ENCODE peak calls at places on chromosomes 7 and 10, in four cellular contexts. W, Z, L and X are unnamed samples.

GRCh38 chr7:27601217-27601616 is 61.5 kb downstream of the HIBADH start:
- DNase-seq in W (no peak), Z (no peak), L (no peak), X (no peak)

GRCh38 chr7:139153832-139154231 is 44.3 kb upstream of the ZC3HAV1 start:
- DNase-seq in W (no peak), Z (peak; percentile 88), L (no peak), X (no peak)

GRCh38 chr7:39184387-39184786 is 206.7 kb downstream of the POU6F2 start:
- DNase-seq in W (no peak), Z (no peak), L (peak; percentile 52), X (no peak)

GRCh38 chr7:110569486-110569885 is 521.4 kb upstream of the LRRN3 start:
- DNase-seq in W (no peak), Z (no peak), L (no peak), X (no peak)

GRCh38 chr7:88881136-88881535 is 85.6 kb upstream of the TEX47 start:
- DNase-seq in W (no peak), Z (no peak), L (no peak), X (no peak)

GRCh38 chr10:103720964-103721335 is 134.4 kb downstream of the SH3PXD2A start:
- DNase-seq in W (no peak), Z (no peak), L (no peak), X (no peak)

GRCh38 chr10:92291921-92292860 is 1.2 kb downstream of the MARCHF5 start:
- DNase-seq in W (peak; percentile 39), Z (peak; percentile 73), L (peak; percentile 48), X (peak; percentile 10)

GRCh38 chr7:122528879-122529481 is 169.9 kb downstream of the RNF133 start:
- DNase-seq in W (no peak), Z (peak; percentile 76), L (no peak), X (no peak)

GRCh38 chr7:88344271-88344670 is 37.6 kb upstream of the STEAP4 start:
- DNase-seq in W (no peak), Z (no peak), L (no peak), X (no peak)

GRCh38 chr10:96334888-96335526 is 23.8 kb downstream of the OPALIN start:
- DNase-seq in W (peak; percentile 60), Z (peak; percentile 56), L (peak; percentile 24), X (no peak)

GRCh38 chr7:12322287-12322902 is 81.3 kb downstream of the VWDE start:
- DNase-seq in W (no peak), Z (peak; percentile 65), L (no peak), X (no peak)

GRCh38 chr7:57385668-57386067 is 64.3 kb upstream of the ZNF716 start:
- DNase-seq in W (no peak), Z (no peak), L (no peak), X (no peak)

GRCh38 chr7:155466142-155466813 is 8.3 kb downstream of the EN2 start:
- DNase-seq in W (no peak), Z (no peak), L (no peak), X (no peak)

GRCh38 chr7:30687604-30688003 is 5.3 kb upstream of the CRHR2 start:
- DNase-seq in W (no peak), Z (no peak), L (no peak), X (no peak)

GRCh38 chr10:34094146-34094696 is 720.9 kb downstream of the PARD3 start:
- DNase-seq in W (no peak), Z (no peak), L (no peak), X (no peak)

GRCh38 chr7:75892634-75893272 is 13.9 kb downstream of the RHBDD2 start:
- DNase-seq in W (peak; percentile 41), Z (peak; percentile 69), L (no peak), X (no peak)

GRCh38 chr7:91240546-91240945 is 23.7 kb upstream of the FZD1 start:
- DNase-seq in W (no peak), Z (peak; percentile 84), L (no peak), X (no peak)
- H3K4me3 ChIP-seq in W (no peak overlapping the region), Z (no peak overlapping the region), L (no peak overlapping the region), X (no peak overlapping the region)

DNA sequence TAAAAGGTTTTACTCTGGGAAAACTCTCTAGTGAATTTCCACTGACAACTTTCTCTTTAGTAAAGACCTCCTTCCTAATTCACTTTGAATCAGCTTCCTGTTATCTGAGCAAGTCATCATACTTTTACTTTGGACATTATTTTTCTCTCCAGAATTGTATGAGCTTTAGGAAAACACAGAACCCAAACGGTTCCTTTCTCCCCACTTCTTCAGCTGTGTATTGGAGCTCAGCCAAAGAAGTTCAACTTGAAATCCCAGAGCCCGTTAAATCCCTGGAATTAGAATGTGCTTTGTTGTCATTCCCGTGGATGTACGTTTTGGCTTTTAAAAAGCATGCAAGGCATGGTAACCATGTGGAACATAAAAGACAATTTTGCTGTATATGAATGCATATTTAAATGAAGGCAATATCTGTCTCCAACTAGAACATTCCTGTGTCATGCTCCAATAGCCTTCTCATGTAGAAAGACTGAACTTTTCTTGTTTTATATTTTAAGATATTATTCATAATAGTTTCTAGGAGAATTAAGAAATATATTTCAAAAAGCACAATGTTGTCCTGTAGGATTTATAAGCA is 46.5 kb downstream of the AGMO start:
- DNase-seq in W (no peak), Z (peak; percentile 32), L (no peak), X (no peak)
- H3K4me3 ChIP-seq in W (no peak overlapping the region), Z (no peak overlapping the region), L (no peak overlapping the region), X (no peak overlapping the region)

DNA sequence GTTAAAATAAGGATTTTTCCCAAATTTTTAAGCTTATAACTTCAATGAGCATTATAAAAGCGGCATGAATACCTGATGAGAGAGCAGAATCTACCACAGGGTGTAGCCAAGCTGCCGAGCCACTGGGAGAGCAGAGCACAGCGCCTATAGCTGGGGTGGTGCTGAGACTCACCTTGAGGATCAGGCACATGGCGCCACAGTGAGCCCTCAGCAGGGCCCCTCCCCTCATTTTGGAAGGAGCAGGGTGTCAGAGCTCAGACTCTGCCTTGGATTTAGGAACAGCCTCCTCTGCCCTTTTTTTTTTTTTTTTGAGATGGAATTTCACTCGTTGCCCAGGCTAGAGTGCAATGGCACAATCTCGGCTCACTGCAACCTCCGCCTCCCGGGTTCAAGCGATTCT is 118.6 kb downstream of the SRPK2 start:
- DNase-seq in W (peak; percentile 37), Z (no peak), L (no peak), X (no peak)
- H3K4me3 ChIP-seq in W (no peak overlapping the region), Z (no peak overlapping the region), L (no peak overlapping the region), X (no peak overlapping the region)

GRCh38 chr7:1949681-1950055 is 279.6 kb downstream of the ELFN1 start:
- DNase-seq in W (no peak), Z (no peak), L (no peak), X (no peak)

GRCh38 chr7:1952169-1952760 is 280.5 kb downstream of the MAD1L1 start:
- DNase-seq in W (no peak), Z (no peak), L (no peak), X (no peak)

GRCh38 chr7:1951600-1951999 is 281.1 kb downstream of the MAD1L1 start:
- DNase-seq in W (no peak), Z (no peak), L (no peak), X (no peak)

GRCh38 chr7:1950066-1950622 is 280.1 kb downstream of the ELFN1 start:
- DNase-seq in W (no peak), Z (no peak), L (peak; percentile 41), X (no peak)

DNA sequence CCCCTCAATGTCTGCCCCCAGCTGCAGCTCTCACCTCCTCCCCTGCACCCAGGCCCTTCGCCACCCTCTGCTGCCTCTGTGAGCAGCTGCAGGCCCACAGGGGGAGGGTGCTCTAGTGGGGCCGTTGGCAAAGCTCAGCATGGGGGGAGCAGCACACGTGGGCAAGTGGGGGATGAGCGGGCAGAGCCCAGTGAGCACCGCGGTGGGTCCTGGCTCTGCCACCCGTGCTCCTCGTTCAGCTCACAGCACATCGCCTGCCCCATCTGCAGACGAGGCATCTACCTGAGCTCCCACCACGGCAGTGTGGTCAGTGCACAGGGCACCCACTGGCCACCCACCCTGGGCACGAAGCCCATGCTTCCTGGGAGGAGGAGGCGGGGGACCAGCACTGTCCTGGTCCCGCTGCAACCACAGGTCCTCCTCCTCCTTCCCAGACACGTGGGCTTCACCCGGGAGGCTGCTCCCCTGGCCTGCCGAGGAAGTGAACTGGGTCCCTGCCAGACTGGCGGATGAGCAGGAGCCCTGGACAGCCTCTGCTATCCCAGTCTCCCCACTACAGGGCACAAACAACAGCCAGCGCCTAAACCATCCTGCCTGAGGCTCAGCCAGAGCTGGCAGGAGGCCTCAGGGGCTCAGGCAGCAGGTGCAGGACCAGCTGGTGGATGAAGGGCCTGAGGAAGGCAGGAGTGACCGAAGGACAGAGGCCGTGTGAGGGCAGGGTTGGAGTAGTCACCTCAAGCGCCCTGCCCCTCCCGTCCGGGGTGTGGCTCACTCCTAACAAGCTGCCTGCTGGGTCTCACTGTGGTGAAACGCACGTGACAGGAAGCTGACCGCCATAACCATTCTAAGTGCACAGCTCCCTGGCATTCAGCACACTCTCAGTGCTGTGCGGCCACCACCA is 280.8 kb downstream of the ELFN1 start:
- DNase-seq in W (no peak), Z (no peak), L (peak; percentile 96), X (no peak)
- H3K4me3 ChIP-seq in W (no peak overlapping the region), Z (no peak overlapping the region), L (no peak overlapping the region), X (no peak overlapping the region)

DNA sequence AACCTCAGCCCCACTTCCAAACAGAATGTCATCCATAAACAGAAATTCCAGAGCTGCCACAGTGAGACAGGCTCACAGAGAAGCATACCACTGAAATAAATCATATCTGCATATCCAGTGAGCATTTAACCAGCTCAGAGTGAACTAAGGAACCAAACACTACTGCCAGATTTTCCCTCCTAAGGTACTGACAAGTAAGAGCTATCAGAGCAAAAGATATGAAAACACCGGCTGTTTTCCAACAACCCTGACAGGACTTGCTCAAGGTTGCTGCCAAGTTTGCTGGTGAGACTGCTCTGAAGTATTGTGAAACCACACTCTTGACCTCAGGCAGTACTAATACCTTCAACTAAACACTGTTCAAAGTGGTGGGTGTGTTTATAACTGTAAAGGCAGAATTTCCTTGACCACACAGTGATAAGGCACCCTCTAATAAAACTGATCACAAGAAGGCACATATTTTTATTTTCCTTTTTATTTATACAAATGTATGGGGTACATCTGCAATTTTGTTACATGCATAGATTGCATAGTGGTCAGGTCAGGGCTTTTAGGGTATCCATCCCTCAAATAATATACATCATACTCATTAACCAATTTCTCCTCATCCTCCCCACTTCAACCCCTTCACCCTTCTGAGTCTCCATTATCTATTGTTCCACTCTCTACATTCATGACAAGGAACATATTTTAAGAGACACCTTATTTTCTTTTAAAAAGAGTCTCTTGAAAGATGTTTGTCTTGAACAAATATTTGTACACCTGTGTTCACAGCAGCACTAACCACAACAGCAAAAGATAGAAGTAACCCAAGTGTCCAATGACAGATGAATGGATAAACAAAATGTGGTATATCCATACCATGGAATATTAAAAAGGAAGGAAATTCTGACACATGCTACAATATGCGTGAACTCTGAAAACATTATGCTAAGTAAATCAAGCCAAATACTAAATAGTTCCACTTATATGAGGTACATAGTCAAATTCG is 18.2 kb downstream of the SGMS1 start:
- DNase-seq in W (no peak), Z (peak; percentile 100), L (no peak), X (no peak)
- H3K4me3 ChIP-seq in W (no peak overlapping the region), Z (no peak overlapping the region), L (no peak overlapping the region), X (no peak overlapping the region)